ENCODE peak calls at places on chromosomes 5 and 9, in eight cellular contexts. P is endothelial cell of umbilical vein; U is A549; S is CD8-positive, alpha-beta memory T cell; W is stomach; I is PC-9; M is neural progenitor cell; G is GM23248. C is an unnamed sample. For H3K4me1, the result is how much of the 10 kb centered on the place peaks cover.

GRCh38 chr5:170913573-170913972 is 51.8 kb downstream of the RANBP17 start:
- DNase-seq in P (no peak), U (no peak), S (no peak), W (no peak), I (no peak), M (no peak), G (no peak), C (no peak)

GRCh38 chr5:14268236-14268701 is 125.1 kb downstream of the TRIO start:
- DNase-seq in P (peak), U (peak), S (no peak), W (no peak), I (peak), M (no peak), G (peak), C (no peak)

GRCh38 chr5:119031905-119032304 is 39.0 kb upstream of the DMXL1 start:
- DNase-seq in P (no peak), U (peak), S (no peak), W (no peak), I (no peak), M (no peak), G (no peak), C (no peak)

GRCh38 chr5:133381041-133381440 is 231.3 kb downstream of the FSTL4 start:
- DNase-seq in P (no peak), U (no peak), S (no peak), W (no peak), I (no peak), M (no peak), G (no peak), C (no peak)

GRCh38 chr9:32395483-32396216 is 11.2 kb downstream of the ACO1 start:
- DNase-seq in P (peak), U (peak), S (no peak), W (no peak), I (peak), M (no peak), G (peak), C (no peak)

GRCh38 chr9:35914307-35914807 is 5.1 kb downstream of the SPAAR start:
- DNase-seq in P (peak), U (peak), S (no peak), W (peak), I (peak), M (peak), G (peak), C (no peak)

GRCh38 chr5:153783278-153783677 is 255.4 kb downstream of the FAM114A2 start:
- DNase-seq in P (no peak), U (no peak), S (no peak), W (no peak), I (no peak), M (peak), G (no peak), C (no peak)

GRCh38 chr9:404229-404628 is 189.6 kb downstream of the DOCK8 start:
- DNase-seq in P (no peak), U (no peak), S (no peak), W (no peak), I (no peak), M (no peak), G (no peak), C (no peak)

GRCh38 chr9:38160613-38161215 is 91.7 kb upstream of the SHB start:
- DNase-seq in P (peak), U (peak), S (peak), W (peak), I (no peak), M (peak), G (peak), C (peak)

DNA sequence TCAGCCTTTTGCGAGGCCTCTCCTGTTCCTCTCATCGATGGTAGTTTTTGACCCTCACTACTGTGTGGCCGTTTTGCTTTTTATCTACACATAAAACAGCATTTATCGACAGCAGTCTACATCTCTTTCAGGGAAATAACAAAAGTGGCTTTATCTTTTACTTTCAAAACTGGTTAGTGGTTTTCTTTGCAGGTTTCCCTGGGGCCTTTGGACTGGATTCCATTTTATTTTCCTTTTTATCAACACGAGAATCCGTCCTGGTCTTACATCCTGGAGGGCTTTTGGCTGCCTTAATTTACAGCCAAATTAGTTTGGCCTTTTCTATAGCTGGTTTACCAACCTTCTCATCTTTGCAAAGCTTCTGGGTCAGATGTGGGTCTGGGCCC is 775 bp upstream of the PKD2L2 start:
- DNase-seq in P (no peak), U (no peak), S (no peak), W (no peak), I (no peak), M (peak), G (peak), C (no peak)
- H3K4me3 ChIP-seq in P (no peak), U (peak), S (peak), W (peak), I (peak), M (peak), G (peak), C (peak)

GRCh38 chr9:136847065-136847826 is 2.0 kb upstream of the PHPT1 start:
- DNase-seq in P (peak), U (peak), S (no peak), W (peak), I (peak), M (peak), G (peak), C (no peak)
- H3K4me1 ChIP-seq in P (under half), U (under half), S (under half), W (half or more), I (under half), M (under half), G (under half), C (under half)

DNA sequence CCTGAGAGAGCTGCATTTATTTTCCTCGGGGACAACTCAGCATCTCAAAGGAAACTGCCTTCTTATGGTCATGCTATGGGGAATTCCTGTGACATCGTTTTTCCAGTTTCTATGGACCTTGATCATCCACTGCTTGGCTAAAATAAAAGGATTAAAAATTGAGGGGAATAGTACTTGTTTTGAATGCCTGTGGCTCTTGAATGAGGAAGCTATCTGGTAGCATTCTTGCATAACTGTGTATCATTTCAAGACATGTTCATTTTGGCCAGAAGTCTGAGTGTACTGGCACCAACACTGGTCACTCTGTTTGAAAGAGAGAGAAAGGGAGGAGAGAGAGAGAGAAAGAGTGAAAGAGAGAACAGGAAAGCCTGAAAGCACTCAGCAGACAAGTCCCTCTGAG is 116.7 kb downstream of the DOCK2 start:
- DNase-seq in P (no peak), U (no peak), S (no peak), W (no peak), I (no peak), M (no peak), G (peak), C (no peak)
- H3K27ac ChIP-seq in P (no peak), U (no peak), S (no peak), W (no peak), I (no peak), M (no peak), G (peak), C (no peak)

GRCh38 chr9:112348993-112349333 is 15.5 kb upstream of the PTBP3 start:
- DNase-seq in P (no peak), U (no peak), S (no peak), W (no peak), I (no peak), M (no peak), G (peak), C (no peak)
- H3K4me3 ChIP-seq in P (peak), U (peak), S (no peak), W (peak), I (no peak), M (no peak), G (peak), C (no peak)

DNA sequence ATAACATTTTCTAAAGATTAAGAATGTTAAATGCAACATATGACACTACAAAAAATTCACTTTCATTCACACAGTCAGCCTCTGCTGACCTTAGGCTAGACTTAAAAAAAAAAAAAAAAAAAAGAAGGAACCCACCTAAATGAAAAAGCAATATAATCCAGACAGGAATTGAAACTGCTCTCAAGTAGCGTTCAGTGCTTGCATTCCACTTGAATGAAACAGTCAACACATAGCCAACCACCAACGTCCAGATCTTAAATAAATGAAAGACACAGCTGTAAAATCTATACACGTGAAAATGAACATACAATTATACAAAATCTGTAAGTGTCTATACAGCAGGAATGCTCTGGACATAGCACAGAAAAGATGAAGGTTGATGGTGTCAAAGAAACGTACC is 11.4 kb downstream of the TMEM245 start:
- DNase-seq in P (peak), U (no peak), S (no peak), W (no peak), I (no peak), M (no peak), G (peak), C (no peak)
- H3K4me1 ChIP-seq in P (half or more), U (half or more), S (half or more), W (under half), I (half or more), M (under half), G (half or more), C (under half)

GRCh38 chr9:33473643-33474352 is at the start of gene NOL6:
- DNase-seq in P (peak), U (peak), S (peak), W (peak), I (peak), M (peak), G (peak), C (peak)
- H3K27ac ChIP-seq in P (peak), U (peak), S (peak), W (peak), I (no peak), M (no peak), G (peak), C (peak)

GRCh38 chr9:105828171-105828570 is 133.8 kb downstream of the TMEM38B start:
- DNase-seq in P (no peak), U (no peak), S (no peak), W (no peak), I (no peak), M (no peak), G (no peak), C (no peak)

GRCh38 chr9:105834404-105834803 is 140.1 kb downstream of the TMEM38B start:
- DNase-seq in P (no peak), U (no peak), S (no peak), W (no peak), I (no peak), M (no peak), G (no peak), C (no peak)

GRCh38 chr9:105833271-105833975 is 139.1 kb downstream of the TMEM38B start:
- DNase-seq in P (no peak), U (no peak), S (no peak), W (no peak), I (no peak), M (no peak), G (no peak), C (no peak)

GRCh38 chr9:105832311-105832710 is 138.0 kb downstream of the TMEM38B start:
- DNase-seq in P (no peak), U (no peak), S (no peak), W (no peak), I (no peak), M (no peak), G (no peak), C (no peak)

DNA sequence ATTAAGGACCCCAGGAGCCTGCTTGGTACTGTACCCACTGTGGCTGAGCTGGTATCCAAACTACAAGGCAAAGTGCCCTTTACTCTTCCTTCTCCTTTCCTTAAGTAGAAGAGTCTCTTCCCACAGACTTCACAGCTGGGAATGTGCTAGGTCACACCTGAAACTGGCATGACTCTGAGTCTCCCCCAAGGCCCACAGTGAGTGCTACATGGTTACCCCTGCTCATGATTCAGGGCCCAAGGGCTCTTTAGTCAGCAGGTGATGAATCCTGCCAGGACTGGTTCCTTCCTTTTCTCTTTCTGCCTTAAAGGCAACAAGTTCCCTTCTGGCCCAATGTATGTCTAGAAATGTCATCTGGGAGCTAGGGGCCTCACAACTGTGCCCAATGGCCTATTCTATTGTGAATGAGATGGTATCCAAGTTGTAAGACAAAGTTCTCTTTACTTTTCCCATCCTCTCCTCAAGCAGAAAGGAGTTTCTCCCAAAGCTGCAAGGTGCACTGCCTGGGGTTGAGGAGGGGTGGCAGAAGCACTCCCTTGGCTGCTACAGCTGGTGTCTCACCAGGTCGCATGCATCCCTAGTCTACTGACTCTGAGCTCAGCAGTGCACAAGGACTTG is 134.4 kb downstream of the TMEM38B start:
- DNase-seq in P (no peak), U (no peak), S (no peak), W (no peak), I (no peak), M (no peak), G (no peak), C (no peak)
- H3K4me3 ChIP-seq in P (no peak), U (no peak), S (no peak), W (no peak), I (no peak), M (no peak), G (no peak), C (no peak)

GRCh38 chr5:125129151-125129806 is 382.8 kb upstream of the ZNF608 start:
- DNase-seq in P (peak), U (no peak), S (no peak), W (no peak), I (peak), M (no peak), G (peak), C (no peak)
- H3K4me1 ChIP-seq in P (under half), U (under half), S (under half), W (under half), I (under half), M (under half), G (under half), C (under half)

GRCh38 chr9:72305102-72305546 is 59.9 kb downstream of the ZFAND5 start:
- DNase-seq in P (peak), U (peak), S (no peak), W (peak), I (peak), M (peak), G (peak), C (no peak)

GRCh38 chr9:72306771-72307170 is 58.2 kb downstream of the ZFAND5 start:
- DNase-seq in P (no peak), U (no peak), S (no peak), W (no peak), I (no peak), M (no peak), G (no peak), C (no peak)

GRCh38 chr9:72309366-72310133 is 55.5 kb downstream of the ZFAND5 start:
- DNase-seq in P (no peak), U (peak), S (no peak), W (no peak), I (no peak), M (no peak), G (peak), C (no peak)

GRCh38 chr9:72300884-72301283 is 64.1 kb downstream of the ZFAND5 start:
- DNase-seq in P (no peak), U (no peak), S (no peak), W (no peak), I (no peak), M (no peak), G (no peak), C (no peak)

DNA sequence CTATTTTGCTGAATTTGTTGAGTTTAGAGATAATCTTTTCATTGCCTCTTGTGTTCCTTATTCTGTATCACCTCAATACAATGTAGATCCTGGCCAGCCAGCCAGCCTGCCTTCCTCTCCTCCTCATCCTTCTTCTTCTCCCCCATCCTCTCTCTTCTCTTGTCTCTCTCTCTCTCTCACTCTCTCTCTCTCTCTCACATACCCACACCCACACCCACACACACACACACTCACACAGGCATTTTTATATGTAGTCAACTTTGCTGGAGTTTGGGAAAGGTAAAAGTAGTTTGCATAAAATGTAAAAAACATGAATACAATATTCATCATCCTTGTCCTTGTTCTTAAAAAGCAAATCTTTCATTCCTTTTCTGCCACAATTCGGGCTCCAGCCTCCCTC is 60.5 kb downstream of the ZFAND5 start:
- DNase-seq in P (no peak), U (no peak), S (no peak), W (no peak), I (no peak), M (no peak), G (peak), C (no peak)
- H3K27ac ChIP-seq in P (peak), U (peak), S (no peak), W (peak), I (no peak), M (no peak), G (peak), C (no peak)